ENCODE peak calls at places on chromosome 17, in nine cellular contexts. D is PC-3, Y is sigmoid colon, L is psoas muscle, R is cardiac muscle cell, Z is heart left ventricle, P is adrenal gland, V is fibroblast of pulmonary artery, H is retinal pigment epithelial cell. Q is an unnamed sample.

GRCh38 chr17:4375039-4375748 is 8.7 kb upstream of the UBE2G1 start:
- DNase-seq in Z (no peak), H (no peak), V (no peak), R (no peak), D (no peak), P (no peak), Y (no peak), L (no peak), Q (no peak)

GRCh38 chr17:27524594-27524993 is 68.3 kb downstream of the KSR1 start:
- DNase-seq in D (no peak), P (no peak), Y (no peak), L (no peak), H (no peak), Z (no peak), V (no peak), R (no peak), Q (no peak)

GRCh38 chr17:33140413-33141099 is 148.9 kb downstream of the SPACA3 start:
- DNase-seq in L (no peak), Z (no peak), P (no peak), V (no peak), D (no peak), Y (no peak), H (no peak), R (no peak), Q (no peak)

GRCh38 chr17:65062168-65062915 is 5.8 kb upstream of the GNA13 start:
- DNase-seq in Y (peak), P (peak), Z (no peak), R (no peak), L (no peak), V (no peak), H (no peak), D (peak), Q (no peak)

GRCh38 chr17:72401883-72402726 is 281.3 kb downstream of the SOX9 start:
- DNase-seq in H (no peak), D (no peak), Z (no peak), L (no peak), V (no peak), P (no peak), Y (no peak), R (no peak), Q (no peak)

GRCh38 chr17:43015579-43015978 is 6.6 kb downstream of the VAT1 start:
- DNase-seq in L (peak), H (no peak), Z (peak), V (peak), Y (peak), P (peak), D (no peak), R (no peak), Q (no peak)

GRCh38 chr17:81517009-81517338 is 4.4 kb upstream of the ACTG1 start:
- DNase-seq in H (no peak), V (no peak), R (peak), L (no peak), Y (no peak), P (no peak), Z (no peak), D (no peak), Q (no peak)

GRCh38 chr17:6549384-6550036 is 6.8 kb downstream of the PITPNM3 start:
- DNase-seq in Y (no peak), Z (no peak), H (no peak), D (no peak), P (no peak), V (no peak), L (peak), R (no peak), Q (no peak)

GRCh38 chr17:29585080-29585751 is 4.2 kb downstream of the GIT1 start:
- DNase-seq in L (peak), Z (peak), P (peak), R (no peak), Y (no peak), H (no peak), V (peak), D (no peak), Q (no peak)

GRCh38 chr17:68197997-68198930 is 49.6 kb upstream of the AMZ2 start:
- DNase-seq in P (no peak), D (peak), V (no peak), R (no peak), Y (no peak), H (no peak), L (no peak), Z (no peak), Q (no peak)

GRCh38 chr17:46878055-46878454 is 26.7 kb downstream of the WNT9B start:
- DNase-seq in L (peak), Z (peak), H (no peak), P (peak), V (no peak), Y (peak), D (no peak), R (no peak), Q (no peak)

GRCh38 chr17:83149761-83150251 is 70.4 kb downstream of the METRNL start:
- DNase-seq in D (no peak), L (no peak), Y (peak), R (no peak), V (no peak), H (no peak), Z (no peak), P (no peak), Q (no peak)

GRCh38 chr17:1030684-1031557 is 34.0 kb downstream of the TIMM22 start:
- DNase-seq in L (peak), Y (peak), P (peak), R (no peak), V (no peak), Z (no peak), D (no peak), H (no peak), Q (no peak)

GRCh38 chr17:1031711-1032110 is 34.8 kb downstream of the TIMM22 start:
- DNase-seq in Y (peak), P (peak), H (no peak), Z (peak), R (peak), D (no peak), V (peak), L (peak), Q (no peak)

GRCh38 chr17:1029196-1029911 is 32.4 kb downstream of the TIMM22 start:
- DNase-seq in H (peak), V (peak), D (no peak), R (no peak), Z (peak), L (no peak), P (peak), Y (peak), Q (peak)

GRCh38 chr17:1032391-1032790 is 35.5 kb downstream of the TIMM22 start:
- DNase-seq in Z (no peak), V (no peak), R (no peak), D (no peak), Y (no peak), P (no peak), L (no peak), H (no peak), Q (no peak)

GRCh38 chr17:1029912-1030656 is 33.2 kb downstream of the TIMM22 start:
- DNase-seq in Y (no peak), Z (peak), P (no peak), R (no peak), D (no peak), L (no peak), H (no peak), V (no peak), Q (no peak)
- H3K4me3 ChIP-seq in Y (no peak), Z (peak), P (no peak), R (no peak), D (no peak), L (peak), H (peak), V (no peak), Q (no peak)

GRCh38 chr17:61313515-61314326 is 85.9 kb upstream of the TBX2 start:
- DNase-seq in L (no peak), R (no peak), D (no peak), P (no peak), Y (no peak), Z (peak), H (no peak), V (no peak), Q (no peak)

GRCh38 chr17:61317779-61318178 is 81.9 kb upstream of the TBX2 start:
- DNase-seq in Y (no peak), R (no peak), Z (no peak), P (no peak), V (no peak), D (no peak), L (no peak), H (no peak), Q (no peak)

GRCh38 chr17:61312406-61313295 is 87.0 kb upstream of the TBX2 start:
- DNase-seq in H (no peak), P (no peak), V (no peak), R (peak), Z (no peak), L (no peak), Y (no peak), D (no peak), Q (no peak)

GRCh38 chr17:61316633-61317032 is 83.0 kb upstream of the TBX2 start:
- DNase-seq in L (no peak), Y (no peak), D (no peak), P (no peak), R (no peak), V (no peak), Z (no peak), H (no peak), Q (no peak)

DNA sequence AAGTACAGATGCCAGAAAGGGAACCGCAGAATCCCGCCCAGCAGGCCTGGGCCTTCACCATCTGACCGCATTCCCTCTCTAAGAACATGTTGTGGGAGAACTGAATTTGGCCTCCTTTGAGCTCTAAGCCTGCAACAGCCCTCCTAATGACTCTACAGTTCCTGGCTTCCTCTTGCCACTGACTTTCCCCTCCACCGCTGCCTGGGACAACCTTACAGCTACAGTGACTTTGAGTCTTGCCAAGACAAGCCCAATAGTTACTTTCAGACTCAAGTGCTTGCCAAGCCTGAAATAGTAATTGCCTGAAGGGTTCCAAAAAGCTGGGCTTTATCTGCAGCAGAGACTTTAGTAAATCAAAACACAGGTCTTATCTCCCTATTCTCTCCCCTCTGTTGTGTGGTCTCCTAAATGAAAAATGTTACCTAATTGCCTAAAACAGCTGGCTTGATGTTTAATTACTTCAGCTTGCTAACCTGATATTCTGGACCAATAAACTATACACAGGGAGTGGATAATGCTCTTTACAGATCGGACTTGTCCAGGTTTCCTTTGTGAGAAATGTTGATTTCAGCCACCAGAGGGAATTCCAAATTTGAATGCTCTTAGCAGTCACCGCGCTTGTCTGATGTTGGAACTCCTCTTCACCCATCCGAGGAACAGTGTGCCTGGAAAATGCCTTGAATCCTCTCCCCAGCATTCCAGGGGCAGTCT is 85.1 kb upstream of the TBX2 start:
- DNase-seq in Z (peak), H (no peak), V (peak), D (no peak), P (peak), R (peak), L (peak), Y (no peak), Q (no peak)
- TF ChIP-seq CTCF in Z (no peak), H (peak), V (peak), D (peak), P (peak), R (peak), L (peak), Y (no peak), Q (no peak)

DNA sequence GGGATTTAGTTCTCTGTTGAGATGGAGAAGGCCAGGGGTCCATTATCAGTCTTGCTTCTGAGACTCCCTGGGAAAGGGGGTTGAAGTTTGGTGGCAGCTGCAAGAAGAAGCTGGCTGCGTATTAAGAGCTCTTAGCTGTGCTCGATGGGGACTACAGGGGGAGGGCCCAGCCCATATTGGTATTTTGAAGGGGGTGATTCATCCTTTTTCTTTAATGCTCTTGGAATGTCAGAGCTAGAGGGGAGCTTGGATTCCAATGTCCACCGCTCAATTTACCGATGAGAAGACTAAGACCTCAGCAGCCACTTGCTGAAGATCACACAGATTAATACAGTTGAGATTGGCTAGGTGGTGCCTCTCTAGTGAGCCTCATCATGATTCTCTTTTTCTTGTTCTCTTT is 5.0 kb downstream of the NOG start:
- DNase-seq in Z (no peak), V (no peak), D (peak), Y (no peak), H (no peak), P (no peak), R (no peak), L (no peak), Q (no peak)
- H3K4me3 ChIP-seq in Z (no peak), V (no peak), D (peak), Y (no peak), H (peak), P (no peak), R (no peak), L (no peak), Q (no peak)

DNA sequence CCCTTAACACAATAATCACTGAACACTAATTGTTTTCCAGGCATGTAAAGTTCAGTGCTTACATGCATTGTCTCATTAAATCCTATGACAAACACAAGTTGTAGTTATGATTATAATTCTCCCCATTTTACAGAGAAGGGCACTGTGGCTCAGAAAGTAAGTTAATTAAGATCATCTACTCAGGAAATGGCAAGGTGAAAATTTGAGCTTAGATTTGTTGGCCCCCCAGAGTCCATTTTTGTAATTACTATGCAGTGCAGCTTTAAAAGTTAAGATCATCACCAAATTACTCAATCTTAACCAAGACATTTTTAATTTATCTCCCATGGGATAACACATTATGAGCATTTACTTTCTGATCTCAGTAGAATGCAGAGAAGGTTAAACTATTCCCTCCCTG is 34.2 kb upstream of the CCL1 start:
- DNase-seq in P (no peak), H (no peak), Z (no peak), R (no peak), D (no peak), L (no peak), V (no peak), Y (no peak), Q (no peak)
- TF ChIP-seq CTCF in P (no peak), H (no peak), Z (no peak), R (peak), D (no peak), L (no peak), V (no peak), Y (no peak), Q (no peak)

GRCh38 chr17:74935585-74936469 is at the start of gene OTOP3:
- DNase-seq in H (no peak), D (no peak), Y (no peak), P (no peak), L (no peak), V (no peak), Z (no peak), R (no peak), Q (no peak)
- H3K4me3 ChIP-seq in H (no peak), D (no peak), Y (no peak), P (no peak), L (no peak), V (no peak), Z (no peak), R (no peak), Q (no peak)

DNA sequence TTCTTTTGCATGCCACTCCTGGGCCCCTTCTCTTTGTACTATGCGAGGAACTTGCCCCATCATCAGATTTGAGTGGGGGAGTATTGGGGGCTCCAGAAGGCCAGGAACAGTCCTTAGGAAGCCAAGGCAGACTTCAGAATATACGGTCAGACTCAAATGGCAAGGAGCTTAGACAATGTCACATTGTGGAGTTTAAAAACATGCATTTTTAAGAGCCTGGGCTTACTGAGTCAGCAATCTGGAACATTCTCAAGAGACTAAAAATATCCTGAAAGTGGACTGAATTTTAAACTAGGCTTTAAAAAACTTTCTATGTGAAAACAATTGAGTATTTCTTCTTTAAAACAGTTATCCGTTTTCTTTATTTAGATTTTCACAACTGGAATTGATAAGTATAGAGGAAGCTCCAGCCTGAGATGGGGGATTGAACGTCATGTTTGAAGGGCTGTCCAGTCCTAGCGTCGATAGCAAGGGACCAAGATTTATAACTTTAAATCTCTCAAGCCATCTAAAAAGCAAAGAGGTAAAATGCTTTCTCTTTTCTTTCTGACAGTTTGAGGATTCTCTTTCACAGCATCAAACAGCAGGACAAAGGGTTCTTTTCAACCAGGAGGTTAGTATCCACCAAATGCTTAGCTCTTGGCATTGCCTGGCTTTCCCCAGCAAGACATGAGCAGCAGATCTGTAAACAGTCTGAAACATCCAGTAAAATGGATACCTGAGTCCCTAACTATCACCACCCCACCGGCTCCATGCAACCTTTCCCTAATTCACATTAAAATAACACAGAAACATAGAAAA is 45.8 kb upstream of the CDRT4 start:
- DNase-seq in R (no peak), Z (no peak), Y (no peak), L (no peak), D (no peak), P (no peak), H (no peak), V (peak), Q (no peak)
- TF ChIP-seq CTCF in R (no peak), Z (no peak), Y (no peak), L (no peak), D (no peak), P (no peak), H (no peak), V (no peak), Q (no peak)

Q was measured in epithelial cell of proximal tubule.